ENCODE peak calls at places on chromosome 4, in nine cellular contexts. Q is brain microvascular endothelial cell; X is tibial nerve; P is CD4-positive, alpha-beta memory T cell; T is CD4-positive, alpha-beta T cell; Y is mammary epithelial cell; H is RWPE1; N is suprapubic skin; L is sigmoid colon. Z is an unnamed sample.

GRCh38 chr4:17324431-17324830 is 187.5 kb downstream of the QDPR start:
- DNase-seq in Q (peak; percentile 42), Y (no peak), X (peak; percentile 26), T (peak; percentile 39), H (peak; percentile 13), N (no peak), L (no peak), P (peak; percentile 34), Z (no peak)

GRCh38 chr4:25011135-25011866 is 19.4 kb downstream of the LGI2 start:
- DNase-seq in Y (no peak), Q (no peak), T (no peak), L (no peak), P (no peak), H (no peak), X (no peak), N (no peak), Z (no peak)

GRCh38 chr4:140703463-140703862 is 52.7 kb downstream of the TBC1D9 start:
- DNase-seq in Q (no peak), H (no peak), L (no peak), T (no peak), P (no peak), Y (no peak), X (no peak), N (no peak), Z (no peak)

GRCh38 chr4:144721994-144722393 is 76.0 kb downstream of the HHIP start:
- DNase-seq in X (no peak), P (no peak), H (no peak), Y (no peak), Q (no peak), N (no peak), T (no peak), L (no peak), Z (no peak)

GRCh38 chr4:77500801-77501200 is 104.8 kb upstream of the CXCL13 start:
- DNase-seq in Q (peak; percentile 9), X (no peak), H (no peak), N (no peak), T (no peak), P (no peak), L (no peak), Y (no peak), Z (no peak)

GRCh38 chr4:147157860-147158701 is 212.4 kb upstream of the TTC29 start:
- DNase-seq in L (no peak), H (peak; percentile 16), Y (no peak), T (no peak), Q (peak; percentile 61), P (no peak), X (no peak), N (no peak), Z (peak; percentile 16)

GRCh38 chr4:67736262-67736661 is 17.9 kb downstream of the GNRHR start:
- DNase-seq in T (no peak), X (no peak), H (no peak), L (no peak), Q (no peak), Y (no peak), P (no peak), N (no peak), Z (no peak)

GRCh38 chr4:106301393-106302084 is 14.5 kb downstream of the TBCK start:
- DNase-seq in N (no peak), Q (peak; percentile 33), T (no peak), Y (no peak), X (no peak), H (no peak), L (no peak), P (no peak), Z (no peak)

GRCh38 chr4:54402880-54403503 is 173.9 kb downstream of the PDGFRA start:
- DNase-seq in L (no peak), X (no peak), H (no peak), N (no peak), Q (no peak), P (no peak), Y (no peak), T (no peak), Z (peak; percentile 22)

GRCh38 chr4:76442807-76443206 is 7.8 kb downstream of the SHROOM3 start:
- DNase-seq in L (no peak), H (no peak), Q (no peak), Y (no peak), T (no peak), N (no peak), P (no peak), X (no peak), Z (no peak)
- H3K27ac ChIP-seq in L (no peak overlapping the region), H (no peak overlapping the region), Q (no peak overlapping the region), Y (no peak overlapping the region), T (no peak overlapping the region), N (no peak overlapping the region), P (no peak overlapping the region), X (no peak overlapping the region), Z (no peak overlapping the region)

DNA sequence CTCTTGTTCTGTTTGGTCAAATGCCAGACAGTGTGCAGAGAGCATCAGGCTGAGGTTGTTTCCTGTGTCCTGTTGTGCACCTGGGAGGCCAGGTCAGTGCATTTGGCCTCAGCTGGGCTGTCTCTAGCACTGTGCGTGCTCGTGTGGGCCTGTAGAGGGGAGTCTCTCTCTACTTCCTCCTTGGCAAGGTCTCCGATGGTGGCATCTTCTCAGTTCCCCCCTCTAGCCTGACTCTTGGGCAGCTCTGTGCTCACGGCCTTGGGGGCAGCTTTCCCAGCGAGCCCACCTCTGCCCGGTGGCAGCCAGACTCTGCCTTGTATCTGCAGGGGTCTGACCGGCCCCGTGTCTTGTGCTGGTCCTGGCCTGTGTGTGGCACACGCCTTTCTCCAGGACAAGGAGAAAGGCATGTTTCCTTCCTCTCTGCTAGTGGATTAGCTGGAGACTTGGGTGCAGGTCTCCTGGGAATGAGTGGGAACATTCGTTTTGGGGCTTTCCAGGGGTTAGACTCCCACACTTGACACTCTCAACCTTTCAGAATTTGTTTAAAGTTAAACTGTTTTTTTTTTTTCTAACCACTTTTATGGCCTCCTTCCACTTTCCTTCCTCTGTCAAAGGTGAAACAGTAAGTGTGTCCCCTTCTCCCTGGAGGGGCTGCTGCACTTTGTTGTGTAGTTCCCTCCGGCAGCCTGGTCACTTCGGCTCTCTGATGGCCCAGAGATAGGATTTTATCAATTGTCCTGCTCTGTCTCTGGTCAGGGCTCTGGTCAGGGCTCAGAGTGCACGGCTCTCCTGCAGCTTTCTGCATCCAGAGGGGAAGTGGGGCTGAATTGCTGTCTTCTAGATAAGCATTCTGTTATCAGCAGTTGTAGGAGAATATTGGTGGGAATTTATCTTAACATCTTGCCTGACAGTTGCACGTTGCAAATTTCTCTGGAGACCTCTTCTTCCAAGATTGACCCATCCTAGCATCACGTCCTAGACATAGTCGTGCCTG is 62.5 kb downstream of the FAM193A start:
- DNase-seq in P (no peak), N (no peak), X (no peak), H (no peak), Q (no peak), L (no peak), Y (no peak), T (no peak), Z (no peak)
- H3K27ac ChIP-seq in P (peak overlapping the region; percentile 10), N (no peak overlapping the region), X (no peak overlapping the region), H (peak overlapping the region; percentile 29), Q (no peak overlapping the region), L (peak overlapping the region; percentile 12), Y (no peak overlapping the region), T (no peak overlapping the region), Z (no peak overlapping the region)

DNA sequence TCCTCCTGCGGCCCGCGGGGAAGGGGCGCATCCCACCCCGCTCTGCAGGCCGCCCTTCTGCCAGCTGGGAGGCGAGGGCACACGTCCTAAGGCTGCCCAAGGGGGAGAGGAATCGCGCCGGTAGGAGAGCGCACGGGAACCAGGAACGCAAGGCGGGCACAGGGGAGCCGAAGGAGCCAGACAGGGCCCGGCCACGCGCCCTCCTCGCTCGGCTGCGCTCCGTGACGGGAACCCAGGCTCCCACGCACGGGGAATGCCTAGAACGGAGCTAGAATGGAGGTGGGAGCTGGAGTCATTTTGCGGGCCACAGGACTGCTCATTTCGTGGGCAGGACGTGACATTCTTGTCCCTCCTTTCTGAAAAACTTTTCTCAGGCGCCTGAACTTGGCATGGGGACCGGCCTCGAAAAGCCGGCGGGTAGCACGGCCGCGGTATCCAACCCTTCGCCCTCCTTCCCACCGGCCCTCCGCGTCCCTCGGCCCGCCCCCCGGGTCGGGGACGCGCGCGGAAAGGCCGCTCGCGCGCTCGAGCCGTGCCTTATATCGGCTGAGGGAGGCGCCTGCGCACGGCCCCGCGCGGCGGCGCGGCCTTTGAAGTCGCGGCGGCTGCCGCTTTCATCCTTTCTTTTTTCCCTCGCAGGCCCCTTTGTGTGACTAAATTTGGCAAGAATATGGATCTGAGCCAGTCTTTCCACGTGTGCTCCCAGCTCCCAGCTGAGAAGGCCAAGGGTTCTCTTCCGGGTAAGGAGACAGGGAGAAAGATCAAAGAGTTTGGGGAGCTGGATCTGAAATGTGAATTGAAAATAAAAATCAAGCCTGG is 4.3 kb upstream of the LEF1 start:
- DNase-seq in L (no peak), T (peak; percentile 75), Q (no peak), X (no peak), Y (peak; percentile 29), P (peak; percentile 71), H (no peak), N (no peak), Z (peak; percentile 17)
- H3K27ac ChIP-seq in L (no peak overlapping the region), T (peak overlapping the region; percentile 91), Q (no peak overlapping the region), X (no peak overlapping the region), Y (no peak overlapping the region), P (peak overlapping the region; percentile 50), H (no peak overlapping the region), N (peak overlapping the region; percentile 78), Z (peak overlapping the region; percentile 80)

GRCh38 chr4:153413827-153414226 is 52.3 kb upstream of the TMEM131L start:
- DNase-seq in H (no peak), X (no peak), N (no peak), L (no peak), T (no peak), Y (no peak), P (no peak), Q (no peak), Z (no peak)
- H3K27ac ChIP-seq in H (no peak overlapping the region), X (no peak overlapping the region), N (no peak overlapping the region), L (no peak overlapping the region), T (no peak overlapping the region), Y (no peak overlapping the region), P (no peak overlapping the region), Q (no peak overlapping the region), Z (no peak overlapping the region)

DNA sequence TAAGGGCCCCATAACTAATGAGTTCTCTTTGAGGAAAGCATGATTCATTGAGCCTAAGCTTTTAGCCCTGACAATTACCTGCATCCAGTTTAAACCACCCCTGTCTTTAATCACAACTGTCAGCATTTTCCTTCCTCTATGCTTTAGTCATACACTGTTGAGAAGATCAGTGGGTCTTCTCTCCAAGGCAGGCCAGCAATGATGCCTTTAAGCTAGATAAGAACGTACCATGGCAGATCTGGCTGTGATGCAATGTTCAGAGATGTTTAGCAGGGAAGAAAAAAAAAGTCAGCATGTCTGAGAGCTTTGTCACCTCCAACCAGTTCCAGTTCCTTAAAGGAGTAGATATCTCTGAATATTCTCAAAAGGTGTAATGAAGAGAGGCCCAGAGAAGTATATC is 179.8 kb upstream of the RASGEF1B start:
- DNase-seq in P (no peak), Y (peak; percentile 69), H (no peak), N (no peak), L (no peak), X (no peak), Q (peak; percentile 12), T (no peak), Z (no peak)
- H3K27ac ChIP-seq in P (no peak overlapping the region), Y (no peak overlapping the region), H (no peak overlapping the region), N (peak overlapping the region; percentile 29), L (no peak overlapping the region), X (no peak overlapping the region), Q (no peak overlapping the region), T (no peak overlapping the region), Z (no peak overlapping the region)

Z was measured in caudate nucleus.